ENCODE peak calls at places on chromosomes 4 and X, in seven cellular contexts. L, Y, G, A, H, S and B are unnamed samples.

GRCh38 chr4:186144596-186145569 is 40.4 kb downstream of the FAM149A start:
- DNase-seq in L (peak), Y (peak), S (peak), G (peak), H (peak), A (no peak), B (peak)

GRCh38 chr4:80266902-80267380 is 477 bp downstream of the FGF5 start:
- DNase-seq in S (no peak), A (no peak), Y (no peak), G (no peak), L (no peak), H (peak), B (peak)

GRCh38 chr4:88178633-88179231 is 20.3 kb upstream of the ABCG2 start:
- DNase-seq in G (no peak), S (no peak), L (no peak), H (no peak), Y (no peak), A (no peak), B (no peak)

GRCh38 chrX:153645151-153645550 is 1.9 kb upstream of the DUSP9 start:
- DNase-seq in L (no peak), Y (no peak), H (no peak), A (no peak), G (no peak), S (no peak), B (no peak)

GRCh38 chr4:125826801-125827200 is 512.0 kb downstream of the FAT4 start:
- DNase-seq in S (no peak), L (no peak), H (peak), Y (no peak), G (no peak), A (no peak), B (no peak)

GRCh38 chr4:82500830-82501229 is 61.0 kb downstream of the TMEM150C start:
- DNase-seq in S (no peak), Y (no peak), L (peak), H (no peak), A (no peak), G (no peak), B (no peak)

GRCh38 chrX:100695302-100695701 is 36.6 kb downstream of the SYTL4 start:
- DNase-seq in H (no peak), L (no peak), A (no peak), Y (no peak), S (no peak), G (no peak), B (no peak)

GRCh38 chrX:134443020-134443419 is 16.9 kb upstream of the HPRT1 start:
- DNase-seq in Y (no peak), G (peak), A (no peak), L (no peak), H (no peak), S (no peak), B (no peak)

GRCh38 chrX:47321386-47321785 is 49.0 kb upstream of the ZNF157 start:
- DNase-seq in G (no peak), H (peak), S (peak), L (no peak), Y (no peak), A (no peak), B (peak)